ENCODE peak calls at places on chromosomes 12 and 14, in seven cellular contexts. T is IMR-90, U is H9, M is H1, F is neuronal stem cell, I is mesenchymal stem cell, D is trophoblast cell. E is an unnamed sample.

GRCh38 chr12:120249875-120250795 is 15.4 kb downstream of the PXN start:
- DNase-seq in T (no peak), D (no peak), U (peak), M (no peak), F (no peak), I (peak), E (no peak)

GRCh38 chr14:53032161-53032803 is 81.4 kb upstream of the FERMT2 start:
- DNase-seq in D (peak), U (no peak), F (peak), M (no peak), T (peak), I (peak), E (no peak)

GRCh38 chr12:113097716-113098427 is 37.7 kb downstream of the RASAL1 start:
- DNase-seq in D (no peak), T (no peak), I (peak), U (peak), F (peak), M (peak), E (peak)

GRCh38 chr12:89762498-89763170 is 54.0 kb upstream of the ATP2B1 start:
- DNase-seq in I (no peak), F (no peak), M (no peak), T (no peak), U (no peak), D (peak), E (no peak)

GRCh38 chr14:72777636-72778035 is 116.3 kb downstream of the DPF3 start:
- DNase-seq in T (no peak), U (no peak), D (no peak), M (no peak), I (no peak), F (no peak), E (no peak)

GRCh38 chr12:79407671-79408622 is 282.8 kb downstream of the PAWR start:
- DNase-seq in D (peak), F (peak), M (peak), T (peak), U (peak), I (peak), E (peak)

GRCh38 chr12:98172304-98172703 is 343.1 kb upstream of the TMPO start:
- DNase-seq in I (no peak), D (no peak), T (no peak), F (no peak), M (no peak), U (no peak), E (no peak)

GRCh38 chr14:69328317-69328716 is 68.4 kb downstream of the GALNT16 start:
- DNase-seq in M (no peak), I (no peak), T (no peak), F (no peak), U (no peak), D (no peak), E (no peak)

GRCh38 chr12:75766263-75767160 is 255.1 kb upstream of the KRR1 start:
- DNase-seq in F (no peak), U (no peak), D (no peak), I (peak), M (no peak), T (peak), E (peak)

GRCh38 chr14:22098435-22098834 is 424.8 kb upstream of the OR4E1 start:
- DNase-seq in T (no peak), M (no peak), I (no peak), U (no peak), F (no peak), D (no peak), E (no peak)

GRCh38 chr12:53591301-53592206 is 34.6 kb downstream of the ATF7 start:
- DNase-seq in F (peak), U (no peak), M (no peak), D (no peak), I (peak), T (no peak), E (no peak)

GRCh38 chr12:75891072-75891471 is 140.5 kb downstream of the PHLDA1 start:
- DNase-seq in M (no peak), D (peak), U (no peak), I (no peak), F (no peak), T (no peak), E (no peak)

GRCh38 chr12:52168019-52168717 is 23.6 kb downstream of the KRT80 start:
- DNase-seq in D (no peak), U (no peak), T (peak), M (no peak), F (no peak), I (peak), E (no peak)

GRCh38 chr12:19234991-19235876 is 105.7 kb downstream of the PLEKHA5 start:
- DNase-seq in F (no peak), T (peak), I (peak), U (no peak), M (no peak), D (no peak), E (no peak)

GRCh38 chr12:23655112-23655511 is 294.4 kb downstream of the SOX5 start:
- DNase-seq in T (no peak), D (no peak), I (no peak), M (no peak), F (no peak), U (no peak), E (no peak)

GRCh38 chr12:130559806-130560205 is 156.3 kb downstream of the RIMBP2 start:
- DNase-seq in U (no peak), T (no peak), M (no peak), I (no peak), D (no peak), F (no peak), E (no peak)

GRCh38 chr12:49962861-49963765 is 1.4 kb downstream of the AQP5 start:
- DNase-seq in D (no peak), U (no peak), T (no peak), M (no peak), F (no peak), I (no peak), E (no peak)

GRCh38 chr14:49972199-49972671 is 79.4 kb downstream of the ARF6 start:
- DNase-seq in U (no peak), M (no peak), D (peak), T (peak), I (peak), F (no peak), E (peak)

GRCh38 chr12:130337476-130338303 is at the start of gene PIWIL1:
- DNase-seq in D (no peak), U (no peak), F (no peak), T (no peak), M (no peak), I (no peak), E (no peak)

GRCh38 chr12:63940295-63940997 is 95.9 kb downstream of the SRGAP1 start:
- DNase-seq in I (no peak), U (no peak), F (no peak), T (no peak), D (no peak), M (no peak), E (peak)

GRCh38 chr12:62400135-62400534 is 66.5 kb upstream of the MON2 start:
- DNase-seq in M (no peak), D (no peak), U (no peak), I (no peak), F (no peak), T (no peak), E (no peak)

GRCh38 chr14:99757331-99758070 is 35.7 kb upstream of the EML1 start:
- DNase-seq in T (peak), F (no peak), I (peak), U (no peak), D (no peak), M (no peak), E (no peak)

GRCh38 chr14:99382781-99383456 is 97.7 kb downstream of the SETD3 start:
- DNase-seq in M (no peak), D (peak), I (peak), T (peak), F (no peak), U (no peak), E (no peak)

GRCh38 chr12:90399317-90399716 is 555.7 kb downstream of the CCER1 start:
- DNase-seq in T (no peak), D (no peak), F (no peak), M (no peak), U (no peak), I (peak), E (no peak)

GRCh38 chr12:38771871-38772270 is 133.5 kb downstream of the CPNE8 start:
- DNase-seq in T (no peak), F (no peak), D (no peak), U (no peak), I (peak), M (no peak), E (no peak)

GRCh38 chr14:66507181-66507721 is 696 bp upstream of the GPHN start:
- DNase-seq in U (no peak), I (no peak), T (no peak), F (no peak), D (no peak), M (no peak), E (no peak)

GRCh38 chr14:66507722-66508546 is at the start of gene GPHN:
- DNase-seq in F (peak), I (peak), M (peak), D (peak), T (peak), U (peak), E (peak)

GRCh38 chr14:66501592-66501991 is 6.4 kb upstream of the GPHN start:
- DNase-seq in D (no peak), U (no peak), F (no peak), M (no peak), I (no peak), T (no peak), E (no peak)

GRCh38 chr14:66508547-66508845 is 549 bp downstream of the GPHN start:
- DNase-seq in I (no peak), F (no peak), M (no peak), D (no peak), U (no peak), T (no peak), E (no peak)

GRCh38 chr14:66503532-66503931 is 4.4 kb upstream of the GPHN start:
- DNase-seq in D (no peak), I (no peak), U (no peak), T (peak), F (no peak), M (no peak), E (no peak)
- H2BK120ac ChIP-seq in D (no peak), I (no peak), U (no peak), T (no peak), F (no peak), M (no peak), E (no peak)

GRCh38 chr12:2614341-2614740 is 180.4 kb upstream of the FKBP4 start:
- DNase-seq in D (no peak), M (no peak), F (no peak), T (peak), I (peak), U (no peak), E (no peak)
- H2AK5ac ChIP-seq in D (no peak), M (no peak), F (no peak), T (peak), I (no peak), U (no peak), E (no peak)

GRCh38 chr14:61145258-61145902 is 135.8 kb downstream of the TMEM30B start:
- DNase-seq in U (no peak), I (peak), F (no peak), T (peak), D (no peak), M (no peak), E (peak)

GRCh38 chr14:61139006-61139599 is 142.0 kb downstream of the TMEM30B start:
- DNase-seq in D (peak), F (no peak), U (no peak), M (no peak), I (no peak), T (no peak), E (no peak)

GRCh38 chr14:61140872-61141271 is 140.3 kb downstream of the TMEM30B start:
- DNase-seq in M (no peak), D (no peak), I (peak), F (no peak), T (peak), U (no peak), E (no peak)

GRCh38 chr14:61145903-61146411 is 135.2 kb downstream of the TMEM30B start:
- DNase-seq in M (no peak), U (no peak), F (no peak), T (peak), D (no peak), I (no peak), E (peak)

DNA sequence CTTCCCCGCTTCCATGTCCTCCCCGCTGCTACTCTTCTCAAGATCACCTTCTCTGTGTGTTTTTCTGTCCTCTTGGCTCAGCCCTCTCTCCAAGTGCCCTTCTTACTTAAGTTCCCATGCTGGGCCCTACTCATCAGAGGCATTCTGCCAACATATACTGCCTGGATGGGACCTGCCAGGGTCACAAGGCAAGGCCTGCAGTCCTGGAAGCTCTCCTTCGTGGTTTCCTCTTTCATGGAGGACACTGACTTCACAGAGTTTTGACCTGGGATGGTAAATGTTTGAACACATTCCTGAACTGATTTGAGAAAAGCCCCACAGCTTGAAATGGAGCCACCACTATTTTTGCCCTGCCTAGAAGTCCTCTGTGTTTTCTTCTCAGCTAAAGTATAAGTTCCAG is 140.9 kb downstream of the TMEM30B start:
- DNase-seq in T (peak), I (no peak), F (no peak), D (no peak), M (no peak), U (no peak), E (no peak)
- H2BK120ac ChIP-seq in T (peak), I (no peak), F (no peak), D (no peak), M (no peak), U (no peak), E (no peak)

DNA sequence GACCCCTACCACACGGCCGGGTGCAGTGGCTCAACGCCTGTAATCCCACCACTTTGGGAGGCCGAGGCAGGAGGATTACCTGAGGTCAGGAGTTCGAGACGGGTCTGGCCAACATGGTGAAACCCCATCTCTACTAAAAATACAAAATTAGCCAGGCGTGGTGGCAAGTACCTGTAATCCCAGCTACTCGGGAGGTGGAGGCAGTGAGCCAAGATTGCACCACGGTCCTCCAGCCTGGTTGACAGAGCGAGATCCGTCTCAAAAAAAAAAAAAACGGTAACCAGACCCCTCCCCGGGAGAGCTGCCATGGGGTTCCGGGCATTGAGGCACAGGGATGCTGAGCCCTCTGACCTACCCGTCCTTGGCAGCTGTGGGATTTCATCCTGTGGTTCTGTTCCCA is 21.8 kb downstream of the BCL7A start:
- DNase-seq in T (no peak), M (no peak), F (no peak), U (no peak), I (no peak), D (no peak), E (no peak)
- H2AK5ac ChIP-seq in T (no peak), M (no peak), F (no peak), U (no peak), I (no peak), D (no peak), E (no peak)

GRCh38 chr12:77808534-77808933 is 22.2 kb upstream of the NAV3 start:
- DNase-seq in U (peak), T (no peak), D (no peak), F (no peak), M (no peak), I (no peak), E (no peak)

GRCh38 chr12:77814361-77814760 is 16.3 kb upstream of the NAV3 start:
- DNase-seq in D (no peak), U (no peak), T (no peak), I (no peak), M (no peak), F (no peak), E (no peak)

GRCh38 chr12:77816196-77816595 is 14.5 kb upstream of the NAV3 start:
- DNase-seq in T (no peak), F (no peak), D (no peak), U (no peak), I (no peak), M (no peak), E (no peak)

GRCh38 chr12:77813558-77813957 is 17.1 kb upstream of the NAV3 start:
- DNase-seq in F (no peak), D (no peak), I (peak), U (no peak), M (no peak), T (no peak), E (no peak)
- H2BK120ac ChIP-seq in F (no peak), D (no peak), I (no peak), U (no peak), M (no peak), T (no peak), E (no peak)

GRCh38 chr14:85576848-85577541 is 47.1 kb downstream of the FLRT2 start:
- DNase-seq in F (no peak), M (no peak), U (no peak), T (peak), D (no peak), I (no peak), E (no peak)

GRCh38 chr14:85577542-85578140 is 47.7 kb downstream of the FLRT2 start:
- DNase-seq in F (no peak), D (no peak), M (no peak), U (no peak), I (no peak), T (no peak), E (no peak)

GRCh38 chr14:85578925-85579324 is 49.0 kb downstream of the FLRT2 start:
- DNase-seq in U (no peak), F (no peak), T (no peak), D (no peak), I (no peak), M (no peak), E (no peak)

GRCh38 chr14:85580536-85581165 is 50.7 kb downstream of the FLRT2 start:
- DNase-seq in I (no peak), F (no peak), D (no peak), M (no peak), T (peak), U (no peak), E (no peak)

DNA sequence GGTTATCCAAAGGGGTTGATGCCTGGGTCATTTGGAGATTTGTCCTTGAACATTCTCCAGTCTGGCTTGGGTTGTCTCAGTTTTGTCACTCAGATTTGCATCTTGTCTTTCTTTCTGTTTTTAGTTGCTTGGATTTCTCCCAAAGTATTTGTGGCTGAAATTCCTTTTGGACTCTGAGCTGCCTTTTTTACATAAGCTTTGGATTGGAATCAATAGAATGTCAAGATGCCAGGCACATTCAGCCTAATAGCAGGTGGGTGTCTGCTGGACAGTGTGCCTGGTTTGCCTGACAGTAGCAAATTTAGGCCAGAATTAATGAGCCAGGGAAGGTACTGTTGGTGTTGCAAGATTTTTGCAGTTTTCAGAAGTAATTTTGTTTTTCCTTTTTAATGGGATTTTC is 50.0 kb downstream of the FLRT2 start:
- DNase-seq in D (no peak), M (no peak), F (no peak), T (no peak), I (no peak), U (no peak), E (no peak)
- H2AK5ac ChIP-seq in D (no peak), M (no peak), F (no peak), T (peak), I (no peak), U (no peak), E (no peak)

DNA sequence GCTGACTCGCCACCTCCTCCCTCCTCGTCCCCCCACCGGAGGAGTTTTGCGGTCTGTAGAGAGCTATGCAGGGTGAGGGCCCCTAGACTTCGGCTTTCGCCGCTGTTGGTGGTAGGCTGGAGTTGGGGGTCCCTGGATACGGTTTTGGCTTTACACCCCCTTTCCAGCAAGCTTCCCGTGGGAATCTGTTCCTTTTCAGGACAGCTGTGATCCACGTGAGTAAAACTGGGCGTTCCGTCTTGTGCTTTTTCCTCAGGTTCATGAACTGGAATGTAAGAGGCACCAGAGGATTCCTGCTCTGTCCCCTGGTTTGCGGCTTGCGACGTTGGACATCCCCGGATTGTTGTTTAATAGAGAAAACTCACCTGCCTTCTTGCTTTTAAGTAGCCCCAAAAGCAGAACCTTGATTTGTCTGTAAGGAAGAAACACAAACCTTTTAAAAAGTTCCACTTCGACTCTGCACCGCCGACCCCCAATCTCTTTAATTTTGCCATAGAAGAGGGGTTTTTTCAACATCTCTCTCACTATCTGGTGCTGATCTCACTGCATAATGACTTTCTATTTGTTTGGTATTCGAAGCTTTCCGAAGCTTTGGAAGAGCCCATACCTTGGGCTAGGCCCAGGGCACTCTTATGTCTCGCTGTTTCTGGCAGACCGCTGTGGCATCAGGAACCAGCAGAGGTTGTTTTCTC is 490 bp downstream of the PRORP start:
- DNase-seq in M (no peak), F (no peak), I (peak), U (no peak), T (peak), D (peak), E (peak)
- H2BK120ac ChIP-seq in M (peak), F (no peak), I (peak), U (no peak), T (peak), D (peak), E (no peak)

GRCh38 chr12:116480210-116480818 is 78.9 kb upstream of the MAP1LC3B2 start:
- DNase-seq in U (no peak), F (no peak), D (no peak), T (no peak), I (no peak), M (no peak), E (no peak)

GRCh38 chr12:116483959-116484699 is 75.1 kb upstream of the MAP1LC3B2 start:
- DNase-seq in U (no peak), F (no peak), M (no peak), T (no peak), I (no peak), D (no peak), E (no peak)

GRCh38 chr12:116482859-116483258 is 76.3 kb upstream of the MAP1LC3B2 start:
- DNase-seq in U (no peak), T (no peak), F (no peak), M (no peak), I (no peak), D (no peak), E (no peak)

GRCh38 chr12:116484807-116485206 is 74.4 kb upstream of the MAP1LC3B2 start:
- DNase-seq in M (no peak), D (no peak), F (no peak), U (no peak), I (no peak), T (no peak), E (no peak)

DNA sequence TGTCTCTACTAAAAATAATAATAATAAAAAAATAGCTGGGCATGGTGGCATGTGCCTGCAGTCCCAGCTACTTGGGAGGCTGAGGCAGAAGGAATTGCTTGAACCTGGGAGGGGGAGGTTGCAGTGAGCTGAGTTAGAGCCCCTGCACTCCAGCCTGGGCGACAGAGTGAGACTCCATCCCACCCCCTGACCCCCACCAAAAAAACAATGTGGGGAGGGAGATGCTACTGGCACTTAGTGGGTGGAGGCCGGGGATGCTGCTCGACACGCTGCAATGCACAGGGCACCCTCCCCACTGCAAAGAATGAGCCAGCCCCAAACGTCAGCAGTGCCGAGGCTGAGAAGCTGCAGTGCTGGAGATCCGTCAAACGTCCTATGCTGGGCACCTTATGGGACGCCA is 77.5 kb upstream of the MAP1LC3B2 start:
- DNase-seq in U (no peak), M (no peak), I (no peak), D (no peak), F (no peak), T (no peak), E (no peak)
- H2AK5ac ChIP-seq in U (no peak), M (no peak), I (no peak), D (no peak), F (peak), T (no peak), E (no peak)

GRCh38 chr12:7067096-7067495 is 6.6 kb downstream of the C1S start:
- DNase-seq in U (no peak), D (no peak), M (no peak), T (no peak), F (no peak), I (no peak), E (no peak)
- H2BK120ac ChIP-seq in U (no peak), D (no peak), M (no peak), T (no peak), F (no peak), I (no peak), E (no peak)